ENCODE peak calls at places on chromosomes 2 and 18, in five cellular contexts. M is Panc1; B is foreskin fibroblast; S is stimulated activated CD8-positive, alpha-beta memory T cell treated with anti-CD3 and anti-CD28 coated beads, Interleukin-2, amount 100 ng/mL, for 48 hours; X is nephron progenitor cell. A is an unnamed sample.

GRCh38 chr2:234335676-234336228 is 161.1 kb downstream of the ARL4C start:
- DNase-seq in M (no peak), B (peak; percentile 89), S (no peak), X (peak; percentile 43), A (peak; percentile 24)

GRCh38 chr2:197453914-197454398 is 604 bp downstream of the COQ10B start:
- DNase-seq in M (peak; percentile 32), B (peak; percentile 93), S (no peak), X (no peak), A (peak; percentile 80)

GRCh38 chr2:8374782-8375181 is 307.1 kb upstream of the ID2 start:
- DNase-seq in M (no peak), B (no peak), S (no peak), X (no peak), A (no peak)

GRCh38 chr2:224650815-224651439 is 65.2 kb downstream of the CCDC195 start:
- DNase-seq in M (peak; percentile 38), B (peak; percentile 23), S (no peak), X (peak; percentile 18), A (peak; percentile 16)

GRCh38 chr2:166179201-166179600 is 51.4 kb upstream of the SCN1A start:
- DNase-seq in M (no peak), B (no peak), S (no peak), X (no peak), A (no peak)

GRCh38 chr18:79802298-79802697 is 4.6 kb downstream of the KCNG2 start:
- DNase-seq in M (no peak), B (no peak), S (no peak), X (no peak), A (no peak)

GRCh38 chr2:42183775-42184174 is 14.6 kb downstream of the EML4 start:
- DNase-seq in M (no peak), B (no peak), S (no peak), X (no peak), A (no peak)

GRCh38 chr2:101770672-101771071 is 73.2 kb downstream of the MAP4K4 start:
- DNase-seq in M (no peak), B (peak; percentile 36), S (no peak), X (no peak), A (no peak)

GRCh38 chr2:96739051-96739632 is 722 bp downstream of the LMAN2L start:
- DNase-seq in M (no peak), B (no peak), S (no peak), X (no peak), A (no peak)

GRCh38 chr2:88554189-88554588 is 73.1 kb downstream of the EIF2AK3 start:
- DNase-seq in M (no peak), B (no peak), S (no peak), X (no peak), A (no peak)

GRCh38 chr18:3851159-3851558 is 401.2 kb downstream of the TGIF1 start:
- DNase-seq in M (no peak), B (no peak), S (no peak), X (no peak), A (no peak)

GRCh38 chr2:72989770-72990556 is 72.6 kb downstream of the EMX1 start:
- DNase-seq in M (no peak), B (no peak), S (no peak), X (no peak), A (no peak)

GRCh38 chr18:26436176-26437031 is 111.9 kb downstream of the KCTD1 start:
- DNase-seq in M (peak; percentile 15), B (peak; percentile 52), S (no peak), X (peak; percentile 18), A (peak; percentile 66)

GRCh38 chr2:199466704-199467461 is 9.1 kb upstream of the SATB2 start:
- DNase-seq in M (no peak), B (no peak), S (no peak), X (peak; percentile 45), A (no peak)

GRCh38 chr18:58934933-58935577 is 70.4 kb downstream of the ZNF532 start:
- DNase-seq in M (no peak), B (no peak), S (no peak), X (no peak), A (no peak)

GRCh38 chr18:34039194-34039593 is 185.5 kb downstream of the NOL4 start:
- DNase-seq in M (no peak), B (no peak), S (no peak), X (no peak), A (no peak)

GRCh38 chr2:148645135-148645924 is 779 bp downstream of the EPC2 start:
- DNase-seq in M (peak; percentile 83), B (peak; percentile 86), S (peak; percentile 88), X (peak; percentile 94), A (peak; percentile 51)

GRCh38 chr2:136135924-136136906 is 18.3 kb upstream of the CXCR4 start:
- DNase-seq in M (no peak), B (no peak), S (no peak), X (no peak), A (no peak)

GRCh38 chr18:5839102-5839501 is 56.2 kb downstream of the TMEM200C start:
- DNase-seq in M (no peak), B (no peak), S (no peak), X (no peak), A (no peak)

GRCh38 chr2:231604101-231604684 is 11.5 kb downstream of the TEX44 start:
- DNase-seq in M (no peak), B (no peak), S (no peak), X (no peak), A (no peak)

GRCh38 chr2:235048549-235048948 is 96.7 kb downstream of the SH3BP4 start:
- DNase-seq in M (no peak), B (no peak), S (no peak), X (no peak), A (no peak)

GRCh38 chr2:32061973-32062861 is 1.1 kb upstream of the SPAST start:
- DNase-seq in M (no peak), B (no peak), S (no peak), X (peak; percentile 15), A (no peak)

GRCh38 chr2:8669157-8669852 is 12.6 kb upstream of the ID2 start:
- DNase-seq in M (no peak), B (no peak), S (no peak), X (no peak), A (peak; percentile 75)

GRCh38 chr2:196403471-196403870 is 232.1 kb upstream of the STK17B start:
- DNase-seq in M (no peak), B (peak; percentile 42), S (no peak), X (no peak), A (peak; percentile 24)

GRCh38 chr2:95361216-95361980 is 41.1 kb upstream of the FAHD2A start:
- DNase-seq in M (no peak), B (no peak), S (no peak), X (no peak), A (no peak)

GRCh38 chr2:225276207-225276606 is 123.3 kb upstream of the NYAP2 start:
- DNase-seq in M (no peak), B (no peak), S (no peak), X (no peak), A (no peak)